ENCODE peak calls at places on chromosomes 3 and 15, in four cellular contexts. K is T-helper 17 cell, W is colonic mucosa, N is neural progenitor cell. L is an unnamed sample.

GRCh38 chr15:68795298-68795848 is 25.3 kb downstream of the ANP32A start:
- DNase-seq in W (peak; percentile 93), K (peak; percentile 38), N (peak; percentile 96), L (peak; percentile 44)

GRCh38 chr15:38549222-38549621 is 15.4 kb downstream of the RASGRP1 start:
- DNase-seq in N (no peak), W (no peak), K (no peak), L (no peak)

GRCh38 chr3:136074546-136074945 is 109.0 kb downstream of the PPP2R3A start:
- DNase-seq in W (no peak), N (no peak), K (no peak), L (no peak)

GRCh38 chr3:107641572-107642307 is 119.0 kb downstream of the BBX start:
- DNase-seq in K (no peak), W (no peak), N (no peak), L (no peak)

GRCh38 chr3:8712045-8712870 is 21.3 kb upstream of the CAV3 start:
- DNase-seq in N (no peak), K (no peak), W (no peak), L (no peak)

GRCh38 chr3:40268708-40269524 is 40.6 kb upstream of the EIF1B start:
- DNase-seq in K (no peak), N (no peak), W (no peak), L (no peak)

GRCh38 chr15:92970656-92971055 is 70.5 kb downstream of the CHD2 start:
- DNase-seq in W (no peak), N (no peak), K (no peak), L (no peak)

GRCh38 chr3:128498901-128499530 is 6.0 kb upstream of the GATA2 start:
- DNase-seq in K (no peak), W (peak; percentile 6), N (no peak), L (no peak)

GRCh38 chr3:49619649-49620048 is 54.5 kb upstream of the APEH start:
- DNase-seq in K (no peak), W (no peak), N (no peak), L (no peak)

GRCh38 chr3:55059027-55059629 is 131.3 kb upstream of the LRTM1 start:
- DNase-seq in N (no peak), W (no peak), K (no peak), L (no peak)

GRCh38 chr3:149559989-149560388 is 85.5 kb downstream of the TM4SF4 start:
- DNase-seq in N (no peak), K (no peak), W (no peak), L (no peak)

GRCh38 chr3:43155464-43156121 is 49.7 kb upstream of the POMGNT2 start:
- DNase-seq in K (no peak), N (peak; percentile 77), W (peak; percentile 60), L (peak; percentile 62)